ENCODE peak calls at places on chromosome X, in eight cellular contexts. V is nucleus accumbens; Q is ACHN; O is naive thymus-derived CD8-positive, alpha-beta T cell; H is COR-L47; D is stimulated activated CD8-positive, alpha-beta memory T cell treated with anti-CD3 and anti-CD28 coated beads, Interleukin-7, amount 100 ng/mL, for 1 hour; W is activated CD4-positive, alpha-beta T cell treated with anti-CD3 and anti-CD28 coated beads for 4 hours; Y is bronchial epithelial cell. G is an unnamed sample.

GRCh38 chrX:133607419-133608348 is 192.4 kb upstream of the GPC4 start:
- DNase-seq in W (no peak), V (no peak), H (no peak), O (no peak), D (no peak), Y (no peak), Q (no peak), G (no peak)

GRCh38 chrX:72045552-72046277 is 86.0 kb downstream of the RTL5 start:
- DNase-seq in H (no peak), Y (peak), V (no peak), D (no peak), Q (no peak), W (no peak), O (no peak), G (no peak)

GRCh38 chrX:71989768-71990167 is 79.1 kb downstream of the NHSL2 start:
- DNase-seq in O (no peak), D (no peak), H (no peak), V (no peak), Q (no peak), W (no peak), Y (peak), G (no peak)

GRCh38 chrX:63673896-63674295 is 111.1 kb downstream of the ARHGEF9 start:
- DNase-seq in O (no peak), Y (no peak), V (no peak), W (no peak), D (no peak), H (no peak), Q (no peak), G (no peak)

GRCh38 chrX:18424482-18425198 is 768 bp upstream of the CDKL5 start:
- DNase-seq in O (peak), D (no peak), Q (peak), H (no peak), Y (peak), W (peak), V (no peak), G (peak)

GRCh38 chrX:47623540-47624027 is 3.9 kb upstream of the SYN1 start:
- DNase-seq in H (peak), W (peak), V (no peak), O (peak), Y (peak), D (no peak), Q (peak), G (peak)

GRCh38 chrX:43822015-43822414 is 60.2 kb downstream of the MAOB start:
- DNase-seq in O (no peak), D (no peak), V (no peak), W (no peak), Y (peak), Q (no peak), H (no peak), G (no peak)

GRCh38 chrX:16671005-16671404 is 21.0 kb downstream of the S100G start:
- DNase-seq in D (no peak), Y (peak), O (peak), Q (peak), W (peak), V (no peak), H (no peak), G (no peak)

GRCh38 chrX:66126671-66127070 is 37.4 kb upstream of the HEPH start:
- DNase-seq in O (no peak), V (no peak), H (no peak), Q (no peak), D (no peak), Y (no peak), W (no peak), G (no peak)

GRCh38 chrX:123432362-123433150 is 248.5 kb downstream of the GRIA3 start:
- DNase-seq in Q (no peak), Y (peak), V (no peak), O (no peak), H (no peak), W (no peak), D (no peak), G (no peak)

GRCh38 chrX:63350551-63350950 is 581 bp downstream of the SPIN4 start:
- DNase-seq in H (no peak), Y (peak), D (no peak), W (peak), V (no peak), Q (peak), O (peak), G (no peak)

GRCh38 chrX:65517923-65518322 is 16.7 kb downstream of the LAS1L start:
- DNase-seq in V (no peak), O (no peak), Y (no peak), H (no peak), D (no peak), W (no peak), Q (no peak), G (no peak)

GRCh38 chrX:6856471-6856870 is 291.0 kb upstream of the STS start:
- DNase-seq in D (no peak), W (no peak), Y (no peak), O (no peak), V (no peak), Q (no peak), H (no peak), G (no peak)

GRCh38 chrX:48474127-48474526 is 1.9 kb upstream of the FTSJ1 start:
- DNase-seq in Y (no peak), H (no peak), Q (peak), W (no peak), D (no peak), O (no peak), V (no peak), G (no peak)

GRCh38 chrX:109600114-109600710 is 24.8 kb downstream of the KCNE5 start:
- DNase-seq in W (no peak), H (no peak), Q (no peak), O (no peak), V (no peak), D (no peak), Y (no peak), G (no peak)

GRCh38 chrX:139120760-139121159 is 409.2 kb upstream of the FGF13 start:
- DNase-seq in V (no peak), W (no peak), Y (peak), Q (no peak), H (no peak), O (no peak), D (no peak), G (no peak)

GRCh38 chrX:105098201-105098600 is 122.3 kb downstream of the TEX13A start:
- DNase-seq in H (no peak), Q (no peak), W (no peak), Y (no peak), D (no peak), O (no peak), V (no peak), G (no peak)

GRCh38 chrX:29431895-29432294 is 783.5 kb upstream of the MAGEB2 start:
- DNase-seq in H (no peak), V (no peak), W (no peak), Q (no peak), D (no peak), Y (peak), O (no peak), G (no peak)

GRCh38 chrX:104510801-104511200 is 55.2 kb upstream of the IL1RAPL2 start:
- DNase-seq in Y (no peak), H (no peak), Q (no peak), W (no peak), V (no peak), D (no peak), O (no peak), G (no peak)

GRCh38 chrX:82208976-82209375 is 1007.1 kb downstream of the SH3BGRL start:
- DNase-seq in H (peak), Y (no peak), D (no peak), V (no peak), Q (no peak), W (no peak), O (no peak), G (no peak)

GRCh38 chrX:47956016-47956415 is 47.8 kb downstream of the ZNF182 start:
- DNase-seq in O (no peak), Q (no peak), D (no peak), H (no peak), V (no peak), Y (no peak), W (no peak), G (no peak)

GRCh38 chrX:25206761-25207160 is 191.0 kb upstream of the ARX start:
- DNase-seq in Y (peak), W (no peak), O (no peak), V (no peak), H (no peak), Q (peak), D (no peak), G (no peak)

GRCh38 chrX:1524874-1525582 is 12.0 kb downstream of the P2RY8 start:
- DNase-seq in Y (no peak), D (no peak), W (no peak), V (no peak), O (no peak), Q (no peak), H (no peak), G (no peak)

GRCh38 chrX:129823115-129823514 is 20.6 kb downstream of the ZDHHC9 start:
- DNase-seq in D (no peak), H (peak), V (no peak), Y (peak), Q (peak), W (peak), O (peak), G (peak)

GRCh38 chrX:54182864-54183613 is at the start of gene FAM120C:
- DNase-seq in W (peak), D (peak), Y (peak), O (peak), Q (peak), V (peak), H (peak), G (peak)

GRCh38 chrX:123860506-123860840 is 620 bp downstream of the XIAP start:
- DNase-seq in V (no peak), D (no peak), H (no peak), Q (peak), O (peak), Y (peak), W (no peak), G (no peak)

GRCh38 chrX:64885850-64886249 is 90.4 kb downstream of the ZC4H2 start:
- DNase-seq in V (no peak), Q (peak), O (no peak), Y (peak), H (no peak), W (no peak), D (no peak), G (no peak)

GRCh38 chrX:119399772-119400101 is 601 bp downstream of the SLC25A43 start:
- DNase-seq in O (no peak), D (no peak), V (no peak), Y (no peak), Q (no peak), H (no peak), W (no peak), G (no peak)

GRCh38 chrX:87808576-87809243 is 291.1 kb downstream of the KLHL4 start:
- DNase-seq in Q (no peak), Y (no peak), O (no peak), W (no peak), V (no peak), H (no peak), D (no peak), G (no peak)

GRCh38 chrX:133473451-133473850 is 58.2 kb upstream of the GPC4 start:
- DNase-seq in W (no peak), Q (no peak), D (no peak), O (no peak), H (no peak), Y (peak), V (no peak), G (no peak)

G was measured in activated T-cell treated with anti-CD3 and anti-CD28 coated beads for 24 hours.